ENCODE peak calls at places on chromosome 1, in five cellular contexts. U is GM12892; Q is epithelial cell of esophagus; B is stimulated activated CD4-positive, alpha-beta T cell treated with anti-CD3 and anti-CD28 coated beads, TNF-alpha, amount 100 ng/mL, for 1 hour; A is NCI-H524. M is an unnamed sample.

GRCh38 chr1:197736689-197737088 is 38.6 kb downstream of the DENND1B start:
- DNase-seq in Q (peak), A (no peak), B (no peak), U (no peak), M (no peak)

GRCh38 chr1:15432327-15432726 is 5.9 kb upstream of the CTRC start:
- DNase-seq in A (peak), Q (no peak), B (no peak), U (no peak), M (no peak)

GRCh38 chr1:88890790-88891317 is 513 bp downstream of the GTF2B start:
- DNase-seq in Q (peak), A (peak), B (no peak), U (no peak), M (no peak)

GRCh38 chr1:159141584-159142518 is 29.6 kb upstream of the CADM3 start:
- DNase-seq in B (no peak), U (no peak), A (peak), Q (peak), M (no peak)

GRCh38 chr1:150069923-150070322 is 2.3 kb downstream of the VPS45 start:
- DNase-seq in A (no peak), B (no peak), Q (no peak), U (no peak), M (no peak)

GRCh38 chr1:15742339-15742801 is at the start of gene TMEM82:
- DNase-seq in U (no peak), B (no peak), Q (no peak), A (no peak), M (no peak)

GRCh38 chr1:82227286-82227685 is 426.6 kb downstream of the ADGRL2 start:
- DNase-seq in B (no peak), A (no peak), Q (no peak), U (no peak), M (no peak)

GRCh38 chr1:95126846-95127245 is 9.7 kb downstream of the TLCD4 start:
- DNase-seq in B (no peak), Q (no peak), A (no peak), U (no peak), M (no peak)

GRCh38 chr1:46747683-46748288 is 28.9 kb upstream of the EFCAB14 start:
- DNase-seq in Q (peak), A (peak), U (no peak), B (no peak), M (peak)

GRCh38 chr1:167093863-167094516 is at the start of gene STYXL2:
- DNase-seq in A (no peak), U (no peak), Q (no peak), B (no peak), M (no peak)

GRCh38 chr1:34746101-34746500 is 8.7 kb upstream of the GJB5 start:
- DNase-seq in B (no peak), A (no peak), Q (no peak), U (no peak), M (no peak)

GRCh38 chr1:206699626-206700025 is 14.9 kb downstream of the MAPKAPK2 start:
- DNase-seq in U (no peak), A (no peak), Q (no peak), B (no peak), M (no peak)

GRCh38 chr1:230643887-230644286 is 1.6 kb downstream of the COG2 start:
- DNase-seq in A (no peak), B (no peak), U (no peak), Q (peak), M (no peak)

GRCh38 chr1:54054438-54054749 is 986 bp downstream of the TCEANC2 start:
- DNase-seq in B (no peak), A (peak), U (no peak), Q (no peak), M (no peak)

GRCh38 chr1:159933347-159933746 is 8.0 kb upstream of the TAGLN2 start:
- DNase-seq in B (no peak), Q (peak), U (no peak), A (no peak), M (no peak)

GRCh38 chr1:40948741-40949528 is 30.6 kb upstream of the CTPS1 start:
- DNase-seq in Q (peak), B (peak), A (peak), U (no peak), M (no peak)

GRCh38 chr1:233240839-233241682 is 54.5 kb downstream of the PCNX2 start:
- DNase-seq in A (peak), B (no peak), Q (peak), U (no peak), M (peak)

GRCh38 chr1:22123071-22123390 is 19.9 kb downstream of the WNT4 start:
- DNase-seq in A (no peak), U (no peak), B (no peak), Q (no peak), M (no peak)

GRCh38 chr1:234221601-234222000 is 151.7 kb upstream of the COA6 start:
- DNase-seq in U (no peak), Q (no peak), A (peak), B (no peak), M (peak)

GRCh38 chr1:42669936-42670335 is 11.7 kb downstream of the PPIH start:
- DNase-seq in B (no peak), A (no peak), U (no peak), Q (no peak), M (no peak)

GRCh38 chr1:205998457-205999241 is 4.5 kb downstream of the RAB7B start:
- DNase-seq in A (peak), U (no peak), B (no peak), Q (no peak), M (no peak)

GRCh38 chr1:30526652-30527345 is 196.6 kb downstream of the MATN1 start:
- DNase-seq in B (no peak), A (no peak), Q (no peak), U (no peak), M (no peak)

GRCh38 chr1:116943438-116943837 is 33.7 kb downstream of the PTGFRN start:
- DNase-seq in Q (peak), A (no peak), U (no peak), B (no peak), M (no peak)

GRCh38 chr1:95246511-95246910 is 12.5 kb downstream of the RWDD3 start:
- DNase-seq in B (no peak), Q (no peak), U (no peak), A (no peak), M (no peak)

GRCh38 chr1:36591278-36591677 is 108.6 kb upstream of the CSF3R start:
- DNase-seq in A (no peak), Q (no peak), B (no peak), U (no peak), M (no peak)

GRCh38 chr1:7290971-7291970 is 479.8 kb upstream of the VAMP3 start:
- DNase-seq in B (no peak), Q (no peak), A (no peak), U (no peak), M (no peak)

GRCh38 chr1:2920421-2921015 is 100.7 kb upstream of the ACTRT2 start:
- DNase-seq in B (no peak), Q (no peak), A (no peak), U (no peak), M (no peak)

GRCh38 chr1:210269981-210270380 is 37.4 kb downstream of the SERTAD4 start:
- DNase-seq in U (no peak), Q (no peak), B (no peak), A (no peak), M (no peak)

GRCh38 chr1:198079432-198079951 is 77.3 kb upstream of the NEK7 start:
- DNase-seq in A (no peak), Q (no peak), B (no peak), U (no peak), M (no peak)

GRCh38 chr1:206012086-206012859 is 9.1 kb upstream of the RAB7B start:
- DNase-seq in Q (no peak), A (no peak), B (no peak), U (no peak), M (no peak)

GRCh38 chr1:233672732-233673131 is 58.8 kb downstream of the KCNK1 start:
- DNase-seq in Q (no peak), B (no peak), A (no peak), U (no peak), M (no peak)

GRCh38 chr1:32759521-32759980 is 57.0 kb upstream of the SYNC start:
- DNase-seq in U (no peak), A (no peak), Q (peak), B (no peak), M (no peak)

GRCh38 chr1:178684542-178685000 is 40.5 kb upstream of the RALGPS2 start:
- DNase-seq in B (no peak), U (no peak), Q (peak), A (no peak), M (no peak)

GRCh38 chr1:224703702-224704408 is 87.7 kb downstream of the CNIH3 start:
- DNase-seq in Q (peak), B (no peak), U (no peak), A (peak), M (no peak)